ENCODE peak calls at places on chromosome 3, in seven cellular contexts. R, Q, A, S, L, W and O are unnamed samples.

GRCh38 chr3:111738238-111738637 is 120.8 kb upstream of the PHLDB2 start:
- DNase-seq in W (no peak), A (no peak), S (no peak), L (peak; percentile 57), Q (no peak), R (no peak), O (no peak)

GRCh38 chr3:194348354-194348753 is 2.8 kb downstream of the CPN2 start:
- DNase-seq in L (no peak), W (no peak), S (no peak), Q (no peak), R (no peak), A (no peak), O (no peak)

GRCh38 chr3:13482106-13482690 is 2.1 kb downstream of the HDAC11 start:
- DNase-seq in Q (no peak), R (no peak), A (no peak), S (no peak), W (peak; percentile 23), L (no peak), O (no peak)

GRCh38 chr3:64163755-64164148 is 61.5 kb downstream of the PRICKLE2 start:
- DNase-seq in S (no peak), L (no peak), Q (peak; percentile 81), W (no peak), R (peak; percentile 90), A (no peak), O (peak; percentile 51)

GRCh38 chr3:178297204-178297603 is 239.0 kb upstream of the KCNMB2 start:
- DNase-seq in L (no peak), R (no peak), A (no peak), W (no peak), S (no peak), Q (peak; percentile 56), O (no peak)

GRCh38 chr3:136343446-136343845 is 93.3 kb downstream of the PCCB start:
- DNase-seq in S (no peak), R (no peak), Q (no peak), A (no peak), L (peak; percentile 82), W (no peak), O (no peak)

GRCh38 chr3:50585919-50586762 is 16.8 kb downstream of the HEMK1 start:
- DNase-seq in W (no peak), L (no peak), A (no peak), S (no peak), R (no peak), Q (no peak), O (no peak)

GRCh38 chr3:14461748-14462324 is 59.4 kb downstream of the SLC6A6 start:
- DNase-seq in A (peak; percentile 65), L (peak; percentile 20), S (no peak), Q (no peak), W (no peak), R (peak; percentile 54), O (peak; percentile 56)

GRCh38 chr3:127039719-127040118 is 56.8 kb downstream of the PLXNA1 start:
- DNase-seq in S (no peak), R (no peak), L (no peak), W (no peak), Q (no peak), A (no peak), O (no peak)

GRCh38 chr3:10848261-10848660 is 32.2 kb downstream of the SLC6A11 start:
- DNase-seq in L (no peak), Q (no peak), S (no peak), W (no peak), A (no peak), R (no peak), O (no peak)

GRCh38 chr3:125436921-125437320 is 61.8 kb upstream of the ZNF148 start:
- DNase-seq in W (no peak), Q (no peak), R (no peak), S (no peak), A (no peak), L (no peak), O (no peak)

GRCh38 chr3:80141557-80141956 is 373.8 kb upstream of the ROBO1 start:
- DNase-seq in Q (no peak), R (no peak), L (no peak), S (no peak), W (no peak), A (no peak), O (no peak)

GRCh38 chr3:12503126-12503952 is 19.1 kb downstream of the TSEN2 start:
- DNase-seq in L (no peak), A (no peak), S (peak; percentile 36), W (no peak), Q (no peak), R (no peak), O (no peak)

GRCh38 chr3:143081844-143082778 is 37.5 kb upstream of the CHST2 start:
- DNase-seq in L (no peak), W (no peak), S (no peak), R (no peak), A (no peak), Q (no peak), O (no peak)

GRCh38 chr3:194773216-194773615 is 87.5 kb downstream of the FAM43A start:
- DNase-seq in W (no peak), A (peak; percentile 54), S (peak; percentile 32), L (no peak), Q (peak; percentile 31), R (peak; percentile 13), O (no peak)

GRCh38 chr3:129560931-129561594 is 18.1 kb downstream of the H1-8 start:
- DNase-seq in Q (peak; percentile 77), S (peak; percentile 88), R (peak; percentile 76), W (peak; percentile 95), A (peak; percentile 64), L (no peak), O (no peak)

GRCh38 chr3:27486328-27486727 is 2.1 kb upstream of the SLC4A7 start:
- DNase-seq in W (no peak), L (no peak), A (no peak), R (no peak), Q (no peak), S (no peak), O (no peak)

GRCh38 chr3:9793161-9793781 is 389 bp downstream of the ARPC4 start:
- DNase-seq in W (no peak), R (peak; percentile 53), S (peak; percentile 38), A (peak; percentile 71), Q (no peak), L (peak; percentile 35), O (no peak)

GRCh38 chr3:134044459-134044858 is 14.7 kb upstream of the SLCO2A1 start:
- DNase-seq in L (no peak), A (no peak), R (no peak), Q (no peak), S (no peak), W (no peak), O (no peak)

GRCh38 chr3:160707187-160707789 is 30.3 kb downstream of the ARL14 start:
- DNase-seq in Q (no peak), L (peak; percentile 71), S (no peak), R (peak; percentile 50), A (no peak), W (no peak), O (peak; percentile 28)

GRCh38 chr3:23114479-23114878 is 88.6 kb upstream of the UBE2E2 start:
- DNase-seq in A (no peak), L (no peak), W (no peak), R (no peak), S (no peak), Q (no peak), O (no peak)

GRCh38 chr3:129592362-129593150 is 13.9 kb downstream of the PLXND1 start:
- DNase-seq in A (peak; percentile 71), Q (no peak), S (peak; percentile 82), R (no peak), L (no peak), W (peak; percentile 81), O (no peak)

GRCh38 chr3:108486910-108487309 is 23.5 kb downstream of the MYH15 start:
- DNase-seq in W (no peak), S (no peak), L (no peak), Q (no peak), A (no peak), R (peak; percentile 32), O (peak; percentile 34)

GRCh38 chr3:72032435-72033118 is 247.6 kb upstream of the PROK2 start:
- DNase-seq in Q (no peak), A (no peak), L (no peak), R (no peak), W (no peak), S (no peak), O (no peak)

GRCh38 chr3:6799264-6799915 is 61.5 kb upstream of the GRM7 start:
- DNase-seq in Q (no peak), R (no peak), A (peak; percentile 30), L (peak; percentile 36), S (no peak), W (no peak), O (no peak)

GRCh38 chr3:64650710-64651109 is 37.1 kb downstream of the ADAMTS9 start:
- DNase-seq in Q (peak; percentile 52), A (no peak), S (no peak), R (no peak), L (no peak), W (no peak), O (no peak)

GRCh38 chr3:124593442-124593829 is 136.8 kb upstream of the UMPS start:
- DNase-seq in A (no peak), Q (no peak), S (no peak), L (no peak), W (no peak), R (no peak), O (no peak)

GRCh38 chr3:120160050-120160449 is 65.8 kb upstream of the GSK3B start:
- DNase-seq in A (peak; percentile 39), L (no peak), R (peak; percentile 97), S (peak; percentile 81), Q (peak; percentile 100), W (no peak), O (peak; percentile 93)

GRCh38 chr3:124588794-124589193 is 141.5 kb upstream of the UMPS start:
- DNase-seq in W (no peak), Q (no peak), A (no peak), L (no peak), S (no peak), R (no peak), O (no peak)